ENCODE peak calls at places on chromosome 1, in six cellular contexts. L, K, U, G, C and Z are unnamed samples.

GRCh38 chr1:200154069-200154767 is 126.7 kb downstream of the NR5A2 start:
- DNase-seq in L (no peak), K (peak; percentile 48), U (no peak), G (no peak), C (no peak), Z (no peak)

GRCh38 chr1:3543076-3544049 is 67.9 kb downstream of the MEGF6 start:
- DNase-seq in L (no peak), K (no peak), U (peak; percentile 96), G (no peak), C (peak; percentile 27), Z (peak; percentile 98)

GRCh38 chr1:112429749-112430148 is 33.7 kb downstream of the CTTNBP2NL start:
- DNase-seq in L (no peak), K (no peak), U (no peak), G (no peak), C (no peak), Z (no peak)

GRCh38 chr1:182784556-182785171 is 4.9 kb upstream of the NPL start:
- DNase-seq in L (peak; percentile 28), K (no peak), U (peak; percentile 53), G (peak; percentile 14), C (peak; percentile 24), Z (peak; percentile 58)

GRCh38 chr1:209612646-209613350 is 29.3 kb downstream of the CAMK1G start:
- DNase-seq in L (no peak), K (no peak), U (no peak), G (no peak), C (no peak), Z (no peak)

GRCh38 chr1:26627959-26628358 is 67.9 kb upstream of the ARID1A start:
- DNase-seq in L (no peak), K (no peak), U (no peak), G (no peak), C (no peak), Z (no peak)

GRCh38 chr1:178192686-178193085 is 98.8 kb downstream of the RASAL2 start:
- DNase-seq in L (no peak), K (no peak), U (peak; percentile 78), G (no peak), C (peak; percentile 52), Z (peak; percentile 73)

GRCh38 chr1:212218911-212219310 is 66.3 kb upstream of the PPP2R5A start:
- DNase-seq in L (no peak), K (no peak), U (peak; percentile 89), G (no peak), C (no peak), Z (peak; percentile 50)

GRCh38 chr1:26733982-26734381 is 38.2 kb downstream of the ARID1A start:
- DNase-seq in L (no peak), K (peak; percentile 28), U (peak; percentile 96), G (no peak), C (no peak), Z (peak; percentile 70)

GRCh38 chr1:228276901-228277490 is 69.2 kb downstream of the OBSCN start:
- DNase-seq in L (no peak), K (no peak), U (no peak), G (peak; percentile 82), C (no peak), Z (no peak)

GRCh38 chr1:180504186-180504585 is 1.8 kb upstream of the ACBD6 start:
- DNase-seq in L (no peak), K (no peak), U (no peak), G (no peak), C (no peak), Z (no peak)

GRCh38 chr1:173295995-173296394 is 88.9 kb upstream of the TNFSF4 start:
- DNase-seq in L (no peak), K (no peak), U (peak; percentile 49), G (no peak), C (no peak), Z (peak; percentile 48)

GRCh38 chr1:23727362-23727811 is 15.9 kb upstream of the ELOA start:
- DNase-seq in L (no peak), K (no peak), U (peak; percentile 92), G (peak; percentile 91), C (peak; percentile 59), Z (no peak)

GRCh38 chr1:20417581-20417980 is 68.4 kb downstream of the CAMK2N1 start:
- DNase-seq in L (no peak), K (no peak), U (no peak), G (peak; percentile 70), C (no peak), Z (no peak)

GRCh38 chr1:25431495-25432363 is 1.0 kb downstream of the MACO1 start:
- DNase-seq in L (no peak), K (no peak), U (peak; percentile 43), G (no peak), C (peak; percentile 36), Z (no peak)

GRCh38 chr1:185526318-185527307 is 207.6 kb upstream of the HMCN1 start:
- DNase-seq in L (no peak), K (no peak), U (no peak), G (no peak), C (no peak), Z (no peak)

GRCh38 chr1:67060811-67061218 is 6.9 kb upstream of the SLC35D1 start:
- DNase-seq in L (peak; percentile 68), K (no peak), U (peak; percentile 98), G (no peak), C (no peak), Z (peak; percentile 97)

GRCh38 chr1:56120021-56120420 is 459.3 kb downstream of the PLPP3 start:
- DNase-seq in L (no peak), K (no peak), U (peak; percentile 15), G (no peak), C (no peak), Z (no peak)

GRCh38 chr1:160797861-160798273 is 1.9 kb downstream of the LY9 start:
- DNase-seq in L (no peak), K (peak; percentile 73), U (no peak), G (no peak), C (no peak), Z (no peak)

GRCh38 chr1:211213702-211214101 is 45.5 kb upstream of the RCOR3 start:
- DNase-seq in L (no peak), K (no peak), U (no peak), G (no peak), C (no peak), Z (no peak)

GRCh38 chr1:81406292-81406691 is 394.4 kb upstream of the ADGRL2 start:
- DNase-seq in L (no peak), K (no peak), U (no peak), G (no peak), C (no peak), Z (no peak)

DNA sequence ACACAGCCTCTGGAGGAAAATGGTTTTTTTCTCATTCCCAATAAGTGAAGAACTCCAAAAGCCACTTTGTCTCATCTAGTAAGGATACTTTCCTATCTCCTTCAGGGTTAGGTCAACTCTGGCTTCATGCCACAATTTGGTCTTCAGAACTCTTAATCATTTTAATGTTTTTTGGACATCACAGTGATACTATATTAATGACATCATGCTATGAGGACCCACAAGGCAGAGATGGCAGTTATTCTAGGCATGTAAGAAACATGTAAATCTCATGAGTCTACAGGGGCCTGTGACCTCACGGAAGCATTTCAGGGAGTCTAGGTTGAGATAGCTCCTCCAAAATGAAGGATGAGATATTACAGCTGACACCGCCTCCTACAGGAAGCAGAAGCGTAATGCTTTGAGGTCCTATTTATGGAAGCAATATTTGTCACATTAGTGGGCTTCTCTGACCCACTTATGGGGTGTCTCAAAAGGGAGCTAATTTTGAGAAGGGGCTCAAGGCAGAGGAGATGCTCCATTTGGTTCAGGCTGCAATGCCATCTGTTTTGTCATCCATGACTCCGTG is 5.0 kb upstream of the GPR137B start:
- DNase-seq in L (peak; percentile 8), K (no peak), U (no peak), G (no peak), C (no peak), Z (no peak)
- TF ChIP-seq CTCF in L (peak; percentile 53), K (no peak), U (no peak), G (no peak), C (no peak), Z (peak; percentile 40)

GRCh38 chr1:22239378-22239777 is 96.5 kb upstream of the WNT4 start:
- DNase-seq in L (no peak), K (no peak), U (no peak), G (no peak), C (peak; percentile 53), Z (no peak)
- TF ChIP-seq CTCF in L (no peak), K (no peak), U (no peak), G (no peak), C (no peak), Z (no peak)

DNA sequence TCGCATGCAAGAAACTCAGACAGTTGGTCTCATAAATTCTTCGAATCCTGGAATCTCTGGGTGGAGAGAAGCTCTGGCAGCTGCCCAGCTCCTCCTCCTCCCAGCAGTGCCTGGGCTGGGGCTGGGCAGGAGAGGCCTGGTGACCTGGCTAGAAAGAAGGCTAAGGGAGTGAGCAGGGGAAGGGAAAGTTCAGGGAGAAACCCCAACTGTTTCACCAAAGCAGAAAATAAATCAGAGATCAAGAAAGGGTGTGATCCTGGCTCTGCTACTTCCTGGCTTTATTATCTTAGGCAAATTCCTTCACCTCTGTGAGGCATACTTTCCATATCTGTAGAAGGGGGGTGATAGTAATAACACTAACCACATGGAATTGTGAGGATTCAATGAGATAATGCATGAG is 8.8 kb upstream of the COL16A1 start:
- DNase-seq in L (no peak), K (no peak), U (peak; percentile 92), G (no peak), C (peak; percentile 73), Z (peak; percentile 95)
- TF ChIP-seq CTCF in L (no peak), K (no peak), U (no peak), G (no peak), C (no peak), Z (no peak)

GRCh38 chr1:201490708-201491131 is 16.2 kb downstream of the CSRP1 start:
- DNase-seq in L (no peak), K (no peak), U (no peak), G (no peak), C (no peak), Z (no peak)
- TF ChIP-seq CTCF in L (no peak), K (no peak), U (no peak), G (no peak), C (no peak), Z (no peak)

GRCh38 chr1:241985787-241986186 is 13.1 kb downstream of the MAP1LC3C start:
- DNase-seq in L (peak; percentile 38), K (no peak), U (peak; percentile 46), G (no peak), C (peak; percentile 26), Z (peak; percentile 35)
- TF ChIP-seq CTCF in L (peak; percentile 56), K (no peak), U (peak; percentile 74), G (no peak), C (no peak), Z (peak; percentile 77)

DNA sequence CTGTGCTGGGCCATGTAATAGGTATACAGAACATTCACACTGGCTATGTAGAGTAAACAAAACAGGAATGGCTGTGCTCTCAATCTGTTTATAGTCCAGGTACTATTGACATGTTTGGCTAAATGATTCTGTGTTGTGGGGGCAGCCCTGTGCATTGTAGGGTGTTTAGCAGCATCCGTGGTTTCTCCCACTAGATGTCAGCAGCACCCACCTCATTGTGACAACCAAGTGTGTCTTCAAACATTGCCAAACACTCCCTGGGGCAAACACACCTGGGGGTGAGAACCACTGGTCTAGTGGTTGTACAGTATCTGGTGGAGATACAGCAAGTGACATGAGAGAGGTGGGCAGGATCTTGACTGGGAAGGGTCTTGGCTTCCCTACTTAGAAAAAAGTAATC is 80.4 kb upstream of the SPATA6 start:
- DNase-seq in L (peak; percentile 10), K (no peak), U (no peak), G (no peak), C (no peak), Z (no peak)
- TF ChIP-seq CTCF in L (peak; percentile 52), K (no peak), U (peak; percentile 27), G (no peak), C (no peak), Z (no peak)

GRCh38 chr1:183932412-183932811 is 105.1 kb downstream of the COLGALT2 start:
- DNase-seq in L (no peak), K (no peak), U (peak; percentile 81), G (peak; percentile 92), C (peak; percentile 42), Z (peak; percentile 71)
- TF ChIP-seq CTCF in L (no peak), K (no peak), U (no peak), G (no peak), C (no peak), Z (no peak)